ENCODE peak calls at places on chromosomes 11 and 22, in six cellular contexts. X, W, B, K, C and Q are unnamed samples.

GRCh38 chr11:72724851-72725730 is 27.1 kb downstream of the ARAP1 start:
- DNase-seq in X (peak), W (no peak), B (peak), K (peak), C (peak), Q (peak)

GRCh38 chr11:69014084-69014935 is 1.3 kb upstream of the MRGPRF start:
- DNase-seq in X (peak), W (no peak), B (no peak), K (no peak), C (no peak), Q (peak)

GRCh38 chr22:32534252-32535215 is 59.9 kb downstream of the FBXO7 start:
- DNase-seq in X (no peak), W (peak), B (no peak), K (no peak), C (no peak), Q (no peak)

GRCh38 chr22:47561115-47561675 is 798.7 kb downstream of the TBC1D22A start:
- DNase-seq in X (no peak), W (no peak), B (no peak), K (no peak), C (no peak), Q (no peak)

GRCh38 chr22:44359496-44360110 is 46.9 kb upstream of the SHISAL1 start:
- DNase-seq in X (no peak), W (peak), B (no peak), K (no peak), C (no peak), Q (no peak)

GRCh38 chr11:1199689-1200610 is 22.9 kb upstream of the MUC5B start:
- DNase-seq in X (no peak), W (peak), B (peak), K (no peak), C (no peak), Q (no peak)

GRCh38 chr11:101870510-101870909 is 44.3 kb upstream of the CEP126 start:
- DNase-seq in X (peak), W (no peak), B (no peak), K (peak), C (peak), Q (peak)

GRCh38 chr11:37788141-37788877 is 1190.3 kb upstream of the RAG2 start:
- DNase-seq in X (peak), W (no peak), B (no peak), K (peak), C (peak), Q (peak)

GRCh38 chr11:32079511-32079910 is 11.4 kb upstream of the RCN1 start:
- DNase-seq in X (no peak), W (no peak), B (no peak), K (no peak), C (no peak), Q (no peak)

GRCh38 chr11:12274056-12274455 is 103.3 kb upstream of the PARVA start:
- DNase-seq in X (no peak), W (peak), B (no peak), K (no peak), C (no peak), Q (no peak)

GRCh38 chr11:67634366-67635230 is 4.9 kb upstream of the NUDT8 start:
- DNase-seq in X (no peak), W (no peak), B (no peak), K (no peak), C (no peak), Q (no peak)

GRCh38 chr11:68266121-68266891 is 5.5 kb downstream of the C11orf24 start:
- DNase-seq in X (no peak), W (peak), B (no peak), K (no peak), C (no peak), Q (no peak)

GRCh38 chr11:6362185-6362867 is 27.9 kb upstream of the SMPD1 start:
- DNase-seq in X (no peak), W (no peak), B (no peak), K (no peak), C (no peak), Q (no peak)

GRCh38 chr11:30568933-30569332 is 17.2 kb downstream of the MPPED2 start:
- DNase-seq in X (no peak), W (no peak), B (no peak), K (no peak), C (no peak), Q (no peak)

GRCh38 chr11:112231952-112232351 is 5.7 kb downstream of the PTS start:
- DNase-seq in X (no peak), W (no peak), B (no peak), K (no peak), C (no peak), Q (no peak)

GRCh38 chr11:93659216-93659615 is 2.3 kb upstream of the CEP295 start:
- DNase-seq in X (no peak), W (no peak), B (no peak), K (no peak), C (no peak), Q (no peak)

GRCh38 chr11:44889266-44889665 is 61.4 kb downstream of the TP53I11 start:
- DNase-seq in X (no peak), W (no peak), B (no peak), K (no peak), C (no peak), Q (no peak)

GRCh38 chr11:65254724-65255123 is 7.0 kb upstream of the POLA2 start:
- DNase-seq in X (no peak), W (no peak), B (no peak), K (peak), C (no peak), Q (peak)

GRCh38 chr22:33576205-33576604 is 344.1 kb downstream of the LARGE1 start:
- DNase-seq in X (no peak), W (no peak), B (no peak), K (no peak), C (no peak), Q (no peak)

GRCh38 chr11:75667268-75667830 is 1.5 kb downstream of the MAP6 start:
- DNase-seq in X (no peak), W (no peak), B (peak), K (no peak), C (no peak), Q (no peak)
- TF ChIP-seq CTCF in X (no peak), W (no peak), B (no peak), K (no peak), C (no peak), Q (no peak)

GRCh38 chr11:124756753-124757227 is 4.7 kb upstream of the VSIG2 start:
- DNase-seq in X (no peak), W (no peak), B (no peak), K (no peak), C (no peak), Q (no peak)

GRCh38 chr11:124760205-124760652 is 1.9 kb downstream of the ESAM start:
- DNase-seq in X (no peak), W (no peak), B (peak), K (no peak), C (no peak), Q (no peak)

GRCh38 chr11:124759268-124760204 is 2.6 kb downstream of the ESAM start:
- DNase-seq in X (no peak), W (no peak), B (peak), K (no peak), C (no peak), Q (no peak)

GRCh38 chr11:124757320-124757719 is 4.8 kb downstream of the ESAM start:
- DNase-seq in X (no peak), W (no peak), B (no peak), K (no peak), C (no peak), Q (no peak)

DNA sequence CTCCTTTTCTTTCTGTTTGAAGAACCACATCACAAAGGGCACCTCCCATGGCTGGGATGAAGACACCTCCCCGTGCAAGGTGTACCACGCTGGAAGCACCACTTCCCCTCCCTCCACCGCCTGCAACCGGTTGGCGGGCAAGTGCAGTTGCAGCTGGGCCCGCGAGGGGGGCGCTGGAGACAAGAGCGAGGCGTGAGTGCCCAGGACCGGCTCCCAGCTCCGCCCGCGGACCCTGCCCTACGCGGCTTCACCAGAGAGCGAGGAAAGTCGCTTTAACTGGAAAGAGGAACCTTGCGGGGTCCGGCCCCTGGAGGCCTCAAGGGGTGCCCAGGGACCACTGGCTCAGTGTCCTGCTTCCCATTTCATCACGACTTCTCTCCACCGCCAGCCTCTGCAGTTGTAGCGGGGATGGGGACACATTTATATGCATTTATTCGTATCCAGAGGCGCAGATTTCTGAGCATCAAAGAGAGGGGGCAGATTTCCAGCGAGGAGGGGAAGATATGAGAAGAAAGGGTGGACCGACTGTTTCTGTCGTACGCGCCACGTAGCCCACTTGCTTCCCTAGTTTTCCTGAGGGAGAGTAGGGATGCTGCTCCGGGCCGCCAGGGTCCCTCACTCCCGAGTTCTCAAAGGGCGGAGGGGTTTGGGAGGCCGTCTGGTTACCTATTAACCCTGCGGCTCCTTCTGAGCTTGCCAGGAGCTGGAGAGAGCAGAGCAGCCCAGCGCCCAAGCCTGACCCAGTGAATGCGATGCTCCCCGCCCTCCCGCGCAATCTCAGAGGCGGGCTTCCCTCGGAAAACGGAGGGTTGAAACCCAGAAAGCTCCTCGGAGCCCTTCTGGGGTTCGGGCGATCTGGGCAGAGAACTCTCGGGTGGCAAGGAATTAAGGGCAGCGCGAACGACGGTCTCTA is 3.5 kb downstream of the ESAM start:
- DNase-seq in X (peak), W (no peak), B (peak), K (peak), C (no peak), Q (peak)
- H3K4me3 ChIP-seq in X (peak), W (no peak), B (no peak), K (peak), C (peak), Q (peak)

GRCh38 chr11:118401880-118402590 is 629 bp downstream of the ATP5MG start:
- DNase-seq in X (peak), W (no peak), B (no peak), K (peak), C (no peak), Q (peak)

GRCh38 chr11:118398797-118399564 is 2.4 kb upstream of the ATP5MG start:
- DNase-seq in X (peak), W (no peak), B (no peak), K (no peak), C (no peak), Q (peak)

GRCh38 chr11:118397448-118397847 is 4.0 kb upstream of the ATP5MG start:
- DNase-seq in X (no peak), W (no peak), B (no peak), K (no peak), C (no peak), Q (no peak)

GRCh38 chr11:118396097-118396501 is 5.3 kb upstream of the ATP5MG start:
- DNase-seq in X (no peak), W (no peak), B (no peak), K (no peak), C (no peak), Q (no peak)

GRCh38 chr11:118401151-118401879 is at the start of gene ATP5MG:
- DNase-seq in X (peak), W (peak), B (peak), K (peak), C (peak), Q (peak)
- TF ChIP-seq CTCF in X (no peak), W (no peak), B (no peak), K (peak), C (no peak), Q (no peak)

GRCh38 chr22:21012446-21013407 is 2.2 kb upstream of the P2RX6 start:
- DNase-seq in X (no peak), W (no peak), B (no peak), K (no peak), C (no peak), Q (no peak)

GRCh38 chr22:21014202-21015050 is 539 bp upstream of the P2RX6 start:
- DNase-seq in X (peak), W (peak), B (peak), K (peak), C (peak), Q (peak)

GRCh38 chr22:21013742-21014201 is 1.2 kb upstream of the P2RX6 start:
- DNase-seq in X (no peak), W (no peak), B (no peak), K (no peak), C (no peak), Q (no peak)

GRCh38 chr22:21016644-21017420 is 1.9 kb downstream of the P2RX6 start:
- DNase-seq in X (no peak), W (no peak), B (no peak), K (no peak), C (no peak), Q (no peak)

DNA sequence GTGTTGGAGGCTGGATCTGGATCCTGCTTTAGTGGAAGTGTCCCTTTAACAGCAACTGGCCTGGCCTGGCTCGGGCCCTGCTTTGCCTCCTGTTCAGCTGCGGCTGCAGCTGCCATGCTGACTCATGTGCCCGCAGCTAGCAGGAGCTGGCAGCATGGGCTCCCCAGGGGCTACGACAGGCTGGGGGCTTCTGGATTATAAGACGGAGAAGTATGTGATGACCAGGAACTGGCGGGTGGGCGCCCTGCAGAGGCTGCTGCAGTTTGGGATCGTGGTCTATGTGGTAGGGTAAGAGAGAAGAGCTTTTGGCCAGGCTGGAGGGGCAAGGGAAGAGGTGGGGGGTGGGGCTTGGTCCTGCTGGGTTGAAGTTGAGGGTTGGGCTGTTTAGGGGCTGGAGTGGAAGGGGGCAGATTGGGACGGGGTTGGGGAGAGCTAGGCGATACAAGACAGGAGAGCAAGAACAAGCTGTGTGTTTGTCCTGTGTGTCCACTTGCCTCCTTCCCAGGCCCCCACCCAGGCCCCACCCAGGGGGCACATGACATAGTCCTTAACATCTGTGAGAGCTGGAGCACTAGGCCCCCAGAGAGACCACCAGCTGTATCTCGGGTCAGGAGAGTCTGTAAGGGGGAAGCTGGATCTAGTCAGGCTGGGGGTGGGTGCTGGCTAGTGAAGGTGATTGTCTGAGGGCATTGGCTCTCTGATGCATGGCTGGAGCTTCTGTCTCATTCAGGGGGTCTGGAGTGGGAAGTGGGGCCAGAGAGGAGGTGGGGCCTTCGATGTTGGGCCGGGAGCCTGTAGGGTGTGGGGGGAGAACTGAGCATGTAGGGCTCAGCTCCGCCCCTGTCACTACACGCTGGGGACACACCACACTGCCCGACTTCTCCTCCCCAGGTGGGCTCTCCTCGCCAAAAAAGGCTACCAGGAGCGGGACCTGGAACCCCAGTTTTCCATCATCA is at the start of gene P2RX6:
- DNase-seq in X (no peak), W (peak), B (no peak), K (peak), C (no peak), Q (peak)
- H3K4me3 ChIP-seq in X (peak), W (peak), B (no peak), K (peak), C (peak), Q (peak)

DNA sequence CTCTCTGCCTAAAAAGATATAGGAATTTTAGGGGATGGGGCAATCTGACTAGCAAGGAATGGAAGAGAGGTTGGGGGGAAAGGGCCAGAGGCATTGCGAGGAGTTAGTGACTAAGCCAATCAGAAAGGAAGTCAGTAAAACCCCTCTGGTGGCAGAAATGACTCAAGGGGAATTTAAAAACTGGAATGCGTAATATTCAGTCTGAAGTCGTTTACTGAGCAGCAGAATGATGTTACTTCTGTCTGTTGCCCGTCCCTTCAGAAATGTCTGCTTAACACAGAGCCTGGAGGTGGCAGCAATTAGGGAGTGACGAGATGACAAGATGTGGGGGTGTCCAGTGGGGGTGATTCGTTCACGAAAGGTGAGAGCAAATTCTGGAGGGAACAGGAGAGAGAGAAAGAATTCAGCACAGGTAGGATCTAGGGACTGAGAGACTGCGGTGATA is 107.7 kb upstream of the CLMP start:
- DNase-seq in X (peak), W (no peak), B (no peak), K (peak), C (peak), Q (peak)
- TF ChIP-seq CTCF in X (no peak), W (no peak), B (no peak), K (peak), C (peak), Q (peak)

GRCh38 chr22:29932121-29932520 is 49.1 kb downstream of the MTMR3 start:
- DNase-seq in X (no peak), W (no peak), B (no peak), K (no peak), C (no peak), Q (no peak)
- H3K4me3 ChIP-seq in X (no peak), W (no peak), B (no peak), K (no peak), C (no peak), Q (no peak)

GRCh38 chr11:13462311-13462927 is 603 bp downstream of the BTBD10 start:
- DNase-seq in X (peak), W (peak), B (peak), K (peak), C (no peak), Q (no peak)
- TF ChIP-seq CTCF in X (no peak), W (no peak), B (no peak), K (peak), C (no peak), Q (no peak)

DNA sequence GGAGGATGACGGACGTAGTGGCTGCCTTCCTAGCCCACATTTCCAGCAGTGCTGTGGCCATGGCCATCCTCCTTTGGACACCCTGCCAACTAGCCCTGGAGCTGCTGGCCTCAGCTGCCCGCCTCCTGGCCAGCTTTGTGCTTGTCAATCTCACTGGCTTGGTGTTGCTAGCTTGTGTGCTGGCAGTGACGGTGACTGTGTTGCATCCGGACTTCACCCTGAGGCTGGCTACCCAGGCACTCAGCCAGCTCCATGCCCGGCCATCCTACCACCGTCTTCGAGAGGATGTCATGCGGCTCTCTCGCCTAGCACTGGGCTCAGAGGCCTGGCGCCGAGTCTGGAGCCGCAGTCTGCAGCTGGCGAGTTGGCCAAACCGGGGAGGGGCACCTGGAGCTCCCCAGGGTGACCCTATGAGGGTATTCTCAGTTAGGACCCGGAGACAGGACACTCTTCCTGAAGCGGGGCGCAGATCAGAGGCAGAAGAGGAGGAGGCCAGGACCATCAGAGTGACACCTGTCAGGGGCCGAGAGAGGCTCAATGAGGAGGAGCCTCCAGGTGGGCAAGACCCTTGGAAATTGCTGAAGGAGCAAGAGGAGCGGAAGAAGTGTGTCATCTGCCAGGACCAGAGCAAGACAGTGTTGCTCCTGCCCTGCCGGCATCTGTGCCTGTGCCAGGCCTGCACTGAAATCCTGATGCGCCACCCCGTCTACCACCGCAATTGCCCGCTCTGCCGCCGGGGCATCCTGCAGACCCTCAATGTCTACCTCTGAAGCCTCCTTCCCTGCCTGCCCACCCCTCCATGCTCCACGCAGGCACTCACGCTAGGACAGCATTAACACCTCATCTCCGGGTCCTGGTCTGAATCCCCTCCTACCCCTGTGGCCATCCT is 1.6 kb downstream of the RNF26 start:
- DNase-seq in X (no peak), W (peak), B (no peak), K (no peak), C (no peak), Q (no peak)
- H3K4me3 ChIP-seq in X (no peak), W (no peak), B (no peak), K (no peak), C (peak), Q (no peak)

GRCh38 chr22:20258584-20259335 is 9.4 kb downstream of the RTN4R start:
- DNase-seq in X (no peak), W (no peak), B (no peak), K (no peak), C (no peak), Q (no peak)
- TF ChIP-seq CTCF in X (no peak), W (no peak), B (no peak), K (peak), C (peak), Q (peak)